ENCODE peak calls at places on chromosome 7, in eight cellular contexts. One of them, this sample, is unnamed.

GRCh38 chr7:21543528-21544302 is 876 bp downstream of the DNAH11 start:
- DNase-seq in GF-D8: no peak
- DNase-seq in NCI-H345: peak; percentile 81
- DNase-seq in aorta: no peak
- DNase-seq in GM13976: peak; percentile 37
- DNase-seq in colonic mucosa: no peak
- DNase-seq in HEK293T: peak; percentile 34
- DNase-seq in mesendoderm: peak; percentile 71
- DNase-seq in this sample: peak; percentile 23

GRCh38 chr7:20218261-20218660 is 1.1 kb upstream of the MACC1 start:
- DNase-seq in GF-D8: no peak
- DNase-seq in NCI-H345: no peak
- DNase-seq in aorta: no peak
- DNase-seq in GM13976: no peak
- DNase-seq in colonic mucosa: no peak
- DNase-seq in HEK293T: no peak
- DNase-seq in mesendoderm: peak; percentile 60
- DNase-seq in this sample: no peak

GRCh38 chr7:134778941-134779740 is at the start of gene CALD1:
- DNase-seq in GF-D8: no peak
- DNase-seq in NCI-H345: no peak
- DNase-seq in aorta: peak; percentile 90
- DNase-seq in GM13976: no peak
- DNase-seq in colonic mucosa: peak; percentile 57
- DNase-seq in HEK293T: peak; percentile 84
- DNase-seq in mesendoderm: peak; percentile 100
- DNase-seq in this sample: peak; percentile 70

GRCh38 chr7:41702635-41703371 is at the start of gene INHBA:
- DNase-seq in GF-D8: no peak
- DNase-seq in NCI-H345: no peak
- DNase-seq in aorta: no peak
- DNase-seq in GM13976: no peak
- DNase-seq in colonic mucosa: no peak
- DNase-seq in HEK293T: no peak
- DNase-seq in mesendoderm: no peak
- DNase-seq in this sample: no peak

GRCh38 chr7:133044722-133045473 is 37.0 kb downstream of the CHCHD3 start:
- DNase-seq in GF-D8: no peak
- DNase-seq in NCI-H345: no peak
- DNase-seq in aorta: no peak
- DNase-seq in GM13976: no peak
- DNase-seq in colonic mucosa: no peak
- DNase-seq in HEK293T: no peak
- DNase-seq in mesendoderm: peak; percentile 83
- DNase-seq in this sample: peak; percentile 24

GRCh38 chr7:73622909-73623797 is 1.2 kb downstream of the MLXIPL start:
- DNase-seq in GF-D8: peak; percentile 71
- DNase-seq in NCI-H345: no peak
- DNase-seq in aorta: no peak
- DNase-seq in GM13976: peak; percentile 43
- DNase-seq in colonic mucosa: peak; percentile 59
- DNase-seq in HEK293T: no peak
- DNase-seq in mesendoderm: peak; percentile 79
- DNase-seq in this sample: peak; percentile 68

GRCh38 chr7:137970263-137970975 is 31.5 kb downstream of the CREB3L2 start:
- DNase-seq in GF-D8: peak; percentile 41
- DNase-seq in NCI-H345: no peak
- DNase-seq in aorta: peak; percentile 82
- DNase-seq in GM13976: no peak
- DNase-seq in colonic mucosa: no peak
- DNase-seq in HEK293T: no peak
- DNase-seq in mesendoderm: no peak
- DNase-seq in this sample: no peak

GRCh38 chr7:40437498-40437897 is 302.7 kb downstream of the SUGCT start:
- DNase-seq in GF-D8: no peak
- DNase-seq in NCI-H345: no peak
- DNase-seq in aorta: no peak
- DNase-seq in GM13976: no peak
- DNase-seq in colonic mucosa: no peak
- DNase-seq in HEK293T: no peak
- DNase-seq in mesendoderm: peak; percentile 87
- DNase-seq in this sample: no peak

GRCh38 chr7:27462575-27463270 is 200.0 kb downstream of the HIBADH start:
- DNase-seq in GF-D8: no peak
- DNase-seq in NCI-H345: no peak
- DNase-seq in aorta: no peak
- DNase-seq in GM13976: no peak
- DNase-seq in colonic mucosa: no peak
- DNase-seq in HEK293T: no peak
- DNase-seq in mesendoderm: no peak
- DNase-seq in this sample: no peak

GRCh38 chr7:39515556-39516228 is 50.5 kb upstream of the YAE1 start:
- DNase-seq in GF-D8: no peak
- DNase-seq in NCI-H345: no peak
- DNase-seq in aorta: no peak
- DNase-seq in GM13976: no peak
- DNase-seq in colonic mucosa: no peak
- DNase-seq in HEK293T: no peak
- DNase-seq in mesendoderm: no peak
- DNase-seq in this sample: no peak

GRCh38 chr7:137025469-137026175 is 157.2 kb downstream of the CHRM2 start:
- DNase-seq in GF-D8: no peak
- DNase-seq in NCI-H345: no peak
- DNase-seq in aorta: no peak
- DNase-seq in GM13976: no peak
- DNase-seq in colonic mucosa: no peak
- DNase-seq in HEK293T: no peak
- DNase-seq in mesendoderm: peak; percentile 30
- DNase-seq in this sample: no peak

GRCh38 chr7:128920913-128921582 is 10.5 kb upstream of the KCP start:
- DNase-seq in GF-D8: no peak
- DNase-seq in NCI-H345: no peak
- DNase-seq in aorta: no peak
- DNase-seq in GM13976: no peak
- DNase-seq in colonic mucosa: no peak
- DNase-seq in HEK293T: no peak
- DNase-seq in mesendoderm: no peak
- DNase-seq in this sample: no peak

GRCh38 chr7:15832996-15833395 is 146.5 kb upstream of the MEOX2 start:
- DNase-seq in GF-D8: no peak
- DNase-seq in NCI-H345: peak; percentile 81
- DNase-seq in aorta: peak; percentile 30
- DNase-seq in GM13976: no peak
- DNase-seq in colonic mucosa: peak; percentile 62
- DNase-seq in HEK293T: no peak
- DNase-seq in mesendoderm: no peak
- DNase-seq in this sample: no peak

GRCh38 chr7:27661776-27662489 is 750 bp downstream of the HIBADH start:
- DNase-seq in GF-D8: peak; percentile 27
- DNase-seq in NCI-H345: peak; percentile 50
- DNase-seq in aorta: peak; percentile 44
- DNase-seq in GM13976: peak; percentile 47
- DNase-seq in colonic mucosa: no peak
- DNase-seq in HEK293T: no peak
- DNase-seq in mesendoderm: no peak
- DNase-seq in this sample: no peak

GRCh38 chr7:85103352-85103751 is 83.5 kb downstream of the SEMA3D start:
- DNase-seq in GF-D8: no peak
- DNase-seq in NCI-H345: no peak
- DNase-seq in aorta: peak; percentile 48
- DNase-seq in GM13976: no peak
- DNase-seq in colonic mucosa: peak; percentile 21
- DNase-seq in HEK293T: peak; percentile 11
- DNase-seq in mesendoderm: no peak
- DNase-seq in this sample: peak; percentile 29

This sample was measured in nephron progenitor cell.